ENCODE peak calls at places on chromosomes 7 and 10, in eight cellular contexts. Y, N, T, J, E, S, X and U are unnamed samples. For H3K27me3, the result is how much of the 10 kb centered on the place peaks cover.

GRCh38 chr10:28984431-28984830 is 304.4 kb upstream of the LYZL1 start:
- DNase-seq in X (peak), T (peak), J (peak), E (peak), S (peak), Y (peak), N (peak), U (peak)

GRCh38 chr10:97150616-97151015 is 35.1 kb downstream of the SLIT1 start:
- DNase-seq in E (no peak), X (no peak), Y (no peak), T (no peak), J (no peak), S (peak), N (no peak), U (no peak)

GRCh38 chr10:958856-959255 is 27.4 kb upstream of the LARP4B start:
- DNase-seq in J (no peak), X (no peak), T (no peak), S (no peak), Y (no peak), E (no peak), N (no peak), U (no peak)

GRCh38 chr7:117385340-117386124 is 41.8 kb downstream of the ASZ1 start:
- DNase-seq in N (no peak), S (no peak), X (no peak), E (peak), J (no peak), T (no peak), Y (peak), U (no peak)

GRCh38 chr10:6148251-6148691 is 54.5 kb upstream of the PFKFB3 start:
- DNase-seq in X (no peak), N (no peak), T (peak), Y (peak), E (no peak), J (no peak), S (no peak), U (peak)

GRCh38 chr10:113557389-113558321 is 4.8 kb downstream of the HABP2 start:
- DNase-seq in T (peak), Y (no peak), J (peak), S (no peak), E (no peak), N (no peak), X (no peak), U (no peak)

GRCh38 chr10:86048973-86049372 is 317.6 kb downstream of the GRID1 start:
- DNase-seq in N (no peak), X (no peak), S (no peak), J (no peak), Y (no peak), E (no peak), T (no peak), U (no peak)

GRCh38 chr7:2886900-2887299 is 42.8 kb upstream of the GNA12 start:
- DNase-seq in T (no peak), Y (peak), N (no peak), X (peak), S (no peak), J (peak), E (peak), U (peak)

GRCh38 chr7:134630890-134631289 is 15.8 kb upstream of the BPGM start:
- DNase-seq in N (no peak), S (no peak), J (no peak), E (peak), Y (no peak), X (no peak), T (no peak), U (no peak)

GRCh38 chr7:32299133-32299702 is 191.0 kb downstream of the LSM5 start:
- DNase-seq in E (no peak), S (no peak), N (peak), Y (no peak), T (no peak), J (no peak), X (peak), U (peak)

GRCh38 chr10:94146746-94147145 is 153.0 kb downstream of the PLCE1 start:
- DNase-seq in Y (no peak), E (no peak), S (no peak), T (no peak), N (no peak), J (no peak), X (no peak), U (no peak)

GRCh38 chr7:44383566-44383965 is 58.2 kb upstream of the CAMK2B start:
- DNase-seq in S (no peak), X (no peak), J (no peak), E (peak), Y (no peak), T (peak), N (no peak), U (no peak)

GRCh38 chr10:86024555-86025001 is 342.0 kb downstream of the GRID1 start:
- DNase-seq in Y (no peak), E (no peak), S (no peak), X (no peak), T (no peak), N (no peak), J (no peak), U (no peak)

GRCh38 chr10:62870866-62871265 is 54.7 kb upstream of the EGR2 start:
- DNase-seq in X (no peak), S (no peak), J (no peak), Y (no peak), T (no peak), E (no peak), N (no peak), U (no peak)

GRCh38 chr10:71660313-71660712 is 59.3 kb downstream of the C10orf105 start:
- DNase-seq in N (no peak), X (no peak), S (no peak), T (no peak), Y (no peak), J (no peak), E (no peak), U (no peak)

GRCh38 chr10:87927091-87927490 is 63.7 kb downstream of the PTEN start:
- DNase-seq in Y (no peak), S (no peak), N (no peak), J (no peak), X (no peak), E (no peak), T (no peak), U (no peak)

GRCh38 chr10:117552156-117552620 is 9.6 kb downstream of the EMX2 start:
- DNase-seq in T (peak), S (no peak), J (no peak), E (no peak), Y (no peak), X (no peak), N (no peak), U (no peak)

GRCh38 chr10:117552759-117553158 is 10.2 kb downstream of the EMX2 start:
- DNase-seq in S (no peak), T (peak), X (no peak), J (no peak), Y (no peak), N (no peak), E (no peak), U (no peak)

GRCh38 chr10:117550599-117551321 is 8.2 kb downstream of the EMX2 start:
- DNase-seq in S (no peak), T (peak), J (no peak), X (no peak), E (no peak), N (no peak), Y (no peak), U (no peak)

GRCh38 chr10:117550042-117550441 is 7.5 kb downstream of the EMX2 start:
- DNase-seq in E (no peak), J (no peak), Y (no peak), N (no peak), X (no peak), S (no peak), T (no peak), U (no peak)

GRCh38 chr10:117551322-117552155 is 9.0 kb downstream of the EMX2 start:
- DNase-seq in S (no peak), Y (no peak), T (peak), E (no peak), N (no peak), J (no peak), X (no peak), U (no peak)
- H3K27me3 ChIP-seq in S (half or more), Y (under half), T (half or more), E (half or more), N (half or more), J (under half), X (half or more), U (half or more)

GRCh38 chr10:109962247-109962646 is 38.9 kb upstream of the XPNPEP1 start:
- DNase-seq in J (no peak), T (no peak), X (no peak), E (peak), N (no peak), Y (no peak), S (no peak), U (no peak)

GRCh38 chr10:109963439-109963838 is 40.1 kb upstream of the XPNPEP1 start:
- DNase-seq in N (no peak), E (peak), S (no peak), X (no peak), J (no peak), T (no peak), Y (no peak), U (no peak)

GRCh38 chr10:109964318-109964717 is 41.0 kb upstream of the XPNPEP1 start:
- DNase-seq in X (no peak), J (no peak), E (no peak), N (no peak), T (no peak), Y (no peak), S (no peak), U (no peak)

GRCh38 chr10:109959571-109960145 is 36.3 kb upstream of the XPNPEP1 start:
- DNase-seq in J (no peak), T (no peak), N (no peak), S (no peak), Y (no peak), E (no peak), X (no peak), U (no peak)

DNA sequence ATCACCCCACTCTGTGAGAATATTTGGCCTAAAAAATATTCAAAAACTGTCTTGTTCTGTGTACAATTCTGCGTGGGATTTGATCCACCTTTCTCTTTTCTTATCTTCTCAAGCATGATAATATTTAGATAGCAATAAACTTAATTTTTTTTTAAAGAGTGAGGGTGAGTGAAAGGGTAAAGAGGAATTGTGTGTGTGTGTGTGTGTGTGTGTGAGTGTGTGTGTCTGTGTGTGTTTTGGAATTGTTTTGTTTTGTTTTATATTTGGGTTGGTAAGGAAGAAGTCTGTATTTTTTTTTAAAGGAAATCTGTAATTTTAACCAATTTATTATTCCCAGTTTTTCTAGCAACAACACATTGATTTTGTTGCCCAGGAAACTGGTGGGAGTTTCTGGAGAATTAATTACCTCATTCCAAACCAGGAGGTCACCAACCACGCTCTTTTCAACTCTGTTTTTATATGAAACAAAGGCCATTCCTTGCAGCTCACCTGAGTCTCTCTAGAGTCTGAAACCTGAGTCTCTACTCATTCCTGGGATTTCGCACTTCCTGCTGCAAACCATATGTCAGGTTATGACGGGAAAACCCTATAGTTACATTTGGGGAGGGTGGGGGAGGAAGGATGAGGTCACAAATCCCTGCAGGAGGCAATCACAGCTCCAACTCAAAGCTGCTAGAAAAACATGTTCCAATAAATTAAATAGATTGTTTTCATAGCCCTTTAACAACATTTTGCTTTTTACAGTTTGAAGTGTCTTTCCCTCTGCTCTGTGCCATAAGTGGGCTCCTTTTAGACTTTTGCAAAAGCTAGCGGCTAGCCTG is 38.1 kb upstream of the XPNPEP1 start:
- DNase-seq in S (no peak), T (no peak), J (no peak), N (no peak), Y (no peak), E (peak), X (no peak), U (no peak)
- H3K27ac ChIP-seq in S (no peak), T (no peak), J (no peak), N (no peak), Y (no peak), E (peak), X (no peak), U (no peak)

GRCh38 chr7:141691540-141691939 is 10.4 kb downstream of the DENND11 start:
- DNase-seq in J (no peak), E (no peak), T (no peak), S (no peak), N (no peak), Y (no peak), X (no peak), U (no peak)
- H3K27me3 ChIP-seq in J (under half), E (under half), T (under half), S (under half), N (under half), Y (under half), X (under half), U (under half)

GRCh38 chr7:13309535-13309934 is 622.1 kb downstream of the ARL4A start:
- DNase-seq in T (no peak), E (no peak), S (no peak), Y (no peak), J (no peak), X (no peak), N (no peak), U (no peak)
- H3K27ac ChIP-seq in T (no peak), E (no peak), S (no peak), Y (no peak), J (no peak), X (no peak), N (no peak), U (no peak)

DNA sequence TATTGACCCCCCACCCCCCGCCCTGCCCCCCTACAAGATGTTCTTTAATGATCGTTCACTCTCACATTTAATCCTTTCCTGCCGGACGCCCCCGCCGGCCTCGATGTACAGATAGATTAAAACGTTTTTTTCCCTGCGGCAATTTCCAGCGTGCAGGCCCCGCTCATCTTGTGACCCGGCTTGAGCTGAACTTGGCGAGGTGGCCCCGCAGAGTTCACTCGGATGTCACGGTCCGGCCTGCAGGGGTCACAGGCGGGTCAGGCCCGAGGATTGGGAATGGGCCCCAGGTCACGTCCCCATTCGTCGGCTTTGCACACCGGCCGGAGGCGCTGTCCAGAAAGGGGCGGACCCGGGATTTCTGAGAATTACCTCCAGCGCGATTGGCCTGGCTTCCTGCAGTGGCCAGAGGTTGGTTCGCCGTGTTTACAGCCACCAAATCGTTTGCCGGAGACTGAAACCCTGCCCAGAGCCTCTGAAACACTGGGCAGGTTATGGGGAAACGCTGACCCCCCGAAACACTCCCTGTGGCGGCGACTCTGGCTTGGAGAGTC is 1.9 kb upstream of the CYP26A1 start:
- DNase-seq in N (no peak), T (no peak), J (no peak), Y (no peak), E (no peak), S (peak), X (no peak), U (no peak)
- H3K27me3 ChIP-seq in N (half or more), T (half or more), J (under half), Y (under half), E (half or more), S (half or more), X (half or more), U (half or more)

GRCh38 chr7:74289018-74289659 is at the start of gene CLIP2:
- DNase-seq in Y (peak), N (peak), E (peak), S (peak), T (peak), X (peak), J (peak), U (peak)
- H3K27ac ChIP-seq in Y (peak), N (peak), E (peak), S (peak), T (no peak), X (peak), J (peak), U (no peak)

GRCh38 chr7:1226155-1226901 is 6.3 kb upstream of the UNCX start:
- DNase-seq in S (no peak), X (no peak), Y (no peak), N (no peak), E (no peak), J (no peak), T (no peak), U (no peak)

GRCh38 chr7:1228535-1229333 is 3.9 kb upstream of the UNCX start:
- DNase-seq in S (no peak), Y (no peak), X (no peak), J (no peak), T (no peak), N (no peak), E (no peak), U (no peak)

GRCh38 chr7:1227071-1227804 is 5.4 kb upstream of the UNCX start:
- DNase-seq in S (no peak), N (no peak), Y (no peak), J (no peak), E (no peak), T (no peak), X (no peak), U (no peak)

GRCh38 chr7:1229334-1229935 is 3.2 kb upstream of the UNCX start:
- DNase-seq in S (no peak), Y (no peak), E (no peak), T (no peak), X (no peak), N (peak), J (no peak), U (no peak)

DNA sequence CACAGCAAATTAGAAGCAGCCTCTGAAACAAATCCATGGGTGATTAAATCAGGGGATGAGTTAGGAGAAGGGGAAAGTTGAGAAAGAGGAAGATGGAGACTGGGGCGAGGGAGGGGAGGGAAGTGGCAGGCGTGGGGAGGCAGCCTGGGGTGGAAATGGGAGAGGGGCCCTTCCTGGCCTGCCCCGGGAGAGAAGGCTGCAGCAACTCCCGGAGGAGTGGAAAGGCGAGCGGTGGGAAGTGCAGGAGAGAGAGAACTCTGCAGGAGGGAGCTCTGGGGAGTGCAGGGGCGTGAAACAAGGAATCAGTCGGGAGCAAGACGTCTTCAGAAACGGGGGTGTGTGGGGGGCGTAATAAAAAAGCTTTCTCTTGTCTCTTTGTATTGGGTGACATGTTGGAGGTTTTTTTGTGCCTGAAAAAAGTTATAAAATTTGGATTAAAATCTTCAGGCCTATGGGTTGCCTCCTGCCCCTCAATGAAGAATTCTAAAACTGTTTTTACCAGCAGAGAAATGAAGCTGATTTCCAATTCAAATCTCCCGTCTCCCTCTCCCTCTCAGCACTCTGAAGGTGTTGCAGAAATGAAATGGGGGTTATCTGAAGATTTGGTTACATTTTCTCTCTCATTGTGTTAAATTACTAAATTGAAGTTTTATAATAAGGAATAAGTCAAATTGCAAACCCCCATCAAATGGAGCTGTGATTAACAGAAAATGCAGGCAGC is 4.7 kb upstream of the UNCX start:
- DNase-seq in T (no peak), E (no peak), S (no peak), N (peak), X (no peak), J (no peak), Y (no peak), U (no peak)
- H3K27me3 ChIP-seq in T (half or more), E (half or more), S (half or more), N (half or more), X (half or more), J (under half), Y (under half), U (half or more)

GRCh38 chr7:51144178-51144577 is 172.4 kb downstream of the COBL start:
- DNase-seq in Y (peak), T (no peak), J (no peak), S (no peak), N (no peak), X (no peak), E (no peak), U (no peak)
- H3K27ac ChIP-seq in Y (no peak), T (no peak), J (no peak), S (no peak), N (no peak), X (no peak), E (no peak), U (no peak)